ENCODE peak calls at places on chromosomes 5 and 9, in seven cellular contexts. One of them, this sample, is unnamed.

GRCh38 chr5:116703923-116704322 is 129.3 kb upstream of the SEMA6A start:
- DNase-seq in activated CD8-positive, alpha-beta T cell treated with anti-CD3 and anti-CD28 coated beads for 36 hours: no peak
- DNase-seq in mesendoderm: peak
- DNase-seq in NCI-H1092 treated with DMSO at 0.1 percent for 48 hours: no peak
- DNase-seq in RPMI7951: no peak
- DNase-seq in fibroblast of mammary gland: no peak
- DNase-seq in left cardiac atrium: no peak
- DNase-seq in this sample: no peak

GRCh38 chr5:160092960-160093701 is 26.1 kb downstream of the PWWP2A start:
- DNase-seq in activated CD8-positive, alpha-beta T cell treated with anti-CD3 and anti-CD28 coated beads for 36 hours: no peak
- DNase-seq in mesendoderm: no peak
- DNase-seq in NCI-H1092 treated with DMSO at 0.1 percent for 48 hours: no peak
- DNase-seq in RPMI7951: no peak
- DNase-seq in fibroblast of mammary gland: no peak
- DNase-seq in left cardiac atrium: no peak
- DNase-seq in this sample: no peak

GRCh38 chr9:91681461-91682305 is 258.1 kb upstream of the NFIL3 start:
- DNase-seq in activated CD8-positive, alpha-beta T cell treated with anti-CD3 and anti-CD28 coated beads for 36 hours: peak
- DNase-seq in mesendoderm: peak
- DNase-seq in NCI-H1092 treated with DMSO at 0.1 percent for 48 hours: peak
- DNase-seq in RPMI7951: peak
- DNase-seq in fibroblast of mammary gland: peak
- DNase-seq in left cardiac atrium: peak
- DNase-seq in this sample: peak

GRCh38 chr9:118230319-118230718 is 526.1 kb downstream of the TLR4 start:
- DNase-seq in activated CD8-positive, alpha-beta T cell treated with anti-CD3 and anti-CD28 coated beads for 36 hours: no peak
- DNase-seq in mesendoderm: peak
- DNase-seq in NCI-H1092 treated with DMSO at 0.1 percent for 48 hours: no peak
- DNase-seq in RPMI7951: peak
- DNase-seq in fibroblast of mammary gland: peak
- DNase-seq in left cardiac atrium: no peak
- DNase-seq in this sample: no peak

GRCh38 chr5:108753331-108753730 is 5.6 kb downstream of the FER start:
- DNase-seq in activated CD8-positive, alpha-beta T cell treated with anti-CD3 and anti-CD28 coated beads for 36 hours: no peak
- DNase-seq in mesendoderm: no peak
- DNase-seq in NCI-H1092 treated with DMSO at 0.1 percent for 48 hours: no peak
- DNase-seq in RPMI7951: peak
- DNase-seq in fibroblast of mammary gland: peak
- DNase-seq in left cardiac atrium: no peak
- DNase-seq in this sample: no peak

GRCh38 chr9:37582548-37583157 is 6.5 kb upstream of the FBXO10 start:
- DNase-seq in activated CD8-positive, alpha-beta T cell treated with anti-CD3 and anti-CD28 coated beads for 36 hours: no peak
- DNase-seq in mesendoderm: peak
- DNase-seq in NCI-H1092 treated with DMSO at 0.1 percent for 48 hours: peak
- DNase-seq in RPMI7951: peak
- DNase-seq in fibroblast of mammary gland: peak
- DNase-seq in left cardiac atrium: no peak
- DNase-seq in this sample: no peak

GRCh38 chr9:115164511-115164974 is 46.6 kb upstream of the TNC start:
- DNase-seq in activated CD8-positive, alpha-beta T cell treated with anti-CD3 and anti-CD28 coated beads for 36 hours: no peak
- DNase-seq in mesendoderm: peak
- DNase-seq in NCI-H1092 treated with DMSO at 0.1 percent for 48 hours: no peak
- DNase-seq in RPMI7951: peak
- DNase-seq in fibroblast of mammary gland: peak
- DNase-seq in left cardiac atrium: peak
- DNase-seq in this sample: no peak

GRCh38 chr5:76818844-76819831 is at the start of gene F2RL1:
- DNase-seq in activated CD8-positive, alpha-beta T cell treated with anti-CD3 and anti-CD28 coated beads for 36 hours: peak
- DNase-seq in mesendoderm: peak
- DNase-seq in NCI-H1092 treated with DMSO at 0.1 percent for 48 hours: no peak
- DNase-seq in RPMI7951: peak
- DNase-seq in fibroblast of mammary gland: peak
- DNase-seq in left cardiac atrium: peak
- DNase-seq in this sample: peak

GRCh38 chr5:84088996-84089395 is 295.7 kb downstream of the EDIL3 start:
- DNase-seq in activated CD8-positive, alpha-beta T cell treated with anti-CD3 and anti-CD28 coated beads for 36 hours: no peak
- DNase-seq in mesendoderm: peak
- DNase-seq in NCI-H1092 treated with DMSO at 0.1 percent for 48 hours: no peak
- DNase-seq in RPMI7951: peak
- DNase-seq in fibroblast of mammary gland: peak
- DNase-seq in left cardiac atrium: no peak
- DNase-seq in this sample: no peak

GRCh38 chr9:136485651-136486050 is 2.8 kb upstream of the SEC16A start:
- DNase-seq in activated CD8-positive, alpha-beta T cell treated with anti-CD3 and anti-CD28 coated beads for 36 hours: no peak
- DNase-seq in mesendoderm: no peak
- DNase-seq in NCI-H1092 treated with DMSO at 0.1 percent for 48 hours: no peak
- DNase-seq in RPMI7951: no peak
- DNase-seq in fibroblast of mammary gland: no peak
- DNase-seq in left cardiac atrium: no peak
- DNase-seq in this sample: no peak

GRCh38 chr9:116605904-116606341 is 81.2 kb upstream of the TRIM32 start:
- DNase-seq in activated CD8-positive, alpha-beta T cell treated with anti-CD3 and anti-CD28 coated beads for 36 hours: no peak
- DNase-seq in mesendoderm: no peak
- DNase-seq in NCI-H1092 treated with DMSO at 0.1 percent for 48 hours: no peak
- DNase-seq in RPMI7951: no peak
- DNase-seq in fibroblast of mammary gland: peak
- DNase-seq in left cardiac atrium: peak
- DNase-seq in this sample: no peak

GRCh38 chr5:149212203-149212951 is 59.3 kb upstream of the AFAP1L1 start:
- DNase-seq in activated CD8-positive, alpha-beta T cell treated with anti-CD3 and anti-CD28 coated beads for 36 hours: no peak
- DNase-seq in mesendoderm: no peak
- DNase-seq in NCI-H1092 treated with DMSO at 0.1 percent for 48 hours: no peak
- DNase-seq in RPMI7951: peak
- DNase-seq in fibroblast of mammary gland: peak
- DNase-seq in left cardiac atrium: no peak
- DNase-seq in this sample: no peak

GRCh38 chr5:89374144-89374784 is 491.3 kb upstream of the MEF2C start:
- DNase-seq in activated CD8-positive, alpha-beta T cell treated with anti-CD3 and anti-CD28 coated beads for 36 hours: no peak
- DNase-seq in mesendoderm: no peak
- DNase-seq in NCI-H1092 treated with DMSO at 0.1 percent for 48 hours: peak
- DNase-seq in RPMI7951: no peak
- DNase-seq in fibroblast of mammary gland: no peak
- DNase-seq in left cardiac atrium: no peak
- DNase-seq in this sample: no peak

GRCh38 chr9:19816769-19817168 is 27.9 kb upstream of the SLC24A2 start:
- DNase-seq in activated CD8-positive, alpha-beta T cell treated with anti-CD3 and anti-CD28 coated beads for 36 hours: no peak
- DNase-seq in mesendoderm: no peak
- DNase-seq in NCI-H1092 treated with DMSO at 0.1 percent for 48 hours: no peak
- DNase-seq in RPMI7951: no peak
- DNase-seq in fibroblast of mammary gland: no peak
- DNase-seq in left cardiac atrium: no peak
- DNase-seq in this sample: no peak

GRCh38 chr5:13771011-13771571 is 173.4 kb downstream of the DNAH5 start:
- DNase-seq in activated CD8-positive, alpha-beta T cell treated with anti-CD3 and anti-CD28 coated beads for 36 hours: no peak
- DNase-seq in mesendoderm: no peak
- DNase-seq in NCI-H1092 treated with DMSO at 0.1 percent for 48 hours: no peak
- DNase-seq in RPMI7951: peak
- DNase-seq in fibroblast of mammary gland: peak
- DNase-seq in left cardiac atrium: no peak
- DNase-seq in this sample: no peak

GRCh38 chr9:3809724-3810123 is 283.9 kb upstream of the RFX3 start:
- DNase-seq in activated CD8-positive, alpha-beta T cell treated with anti-CD3 and anti-CD28 coated beads for 36 hours: no peak
- DNase-seq in mesendoderm: no peak
- DNase-seq in NCI-H1092 treated with DMSO at 0.1 percent for 48 hours: no peak
- DNase-seq in RPMI7951: peak
- DNase-seq in fibroblast of mammary gland: peak
- DNase-seq in left cardiac atrium: no peak
- DNase-seq in this sample: no peak

GRCh38 chr9:71819115-71819739 is 50.9 kb upstream of the CEMIP2 start:
- DNase-seq in activated CD8-positive, alpha-beta T cell treated with anti-CD3 and anti-CD28 coated beads for 36 hours: peak
- DNase-seq in mesendoderm: no peak
- DNase-seq in NCI-H1092 treated with DMSO at 0.1 percent for 48 hours: peak
- DNase-seq in RPMI7951: peak
- DNase-seq in fibroblast of mammary gland: peak
- DNase-seq in left cardiac atrium: peak
- DNase-seq in this sample: peak

GRCh38 chr5:179227578-179228311 is 117.5 kb downstream of the ADAMTS2 start:
- DNase-seq in activated CD8-positive, alpha-beta T cell treated with anti-CD3 and anti-CD28 coated beads for 36 hours: no peak
- DNase-seq in mesendoderm: peak
- DNase-seq in NCI-H1092 treated with DMSO at 0.1 percent for 48 hours: no peak
- DNase-seq in RPMI7951: no peak
- DNase-seq in fibroblast of mammary gland: no peak
- DNase-seq in left cardiac atrium: peak
- DNase-seq in this sample: no peak

GRCh38 chr9:137128158-137129088 is 10.5 kb upstream of the GRIN1 start:
- DNase-seq in activated CD8-positive, alpha-beta T cell treated with anti-CD3 and anti-CD28 coated beads for 36 hours: peak
- DNase-seq in mesendoderm: no peak
- DNase-seq in NCI-H1092 treated with DMSO at 0.1 percent for 48 hours: no peak
- DNase-seq in RPMI7951: no peak
- DNase-seq in fibroblast of mammary gland: no peak
- DNase-seq in left cardiac atrium: no peak
- DNase-seq in this sample: no peak

GRCh38 chr5:54718647-54719046 is 201.1 kb downstream of the SNX18 start:
- DNase-seq in activated CD8-positive, alpha-beta T cell treated with anti-CD3 and anti-CD28 coated beads for 36 hours: no peak
- DNase-seq in mesendoderm: peak
- DNase-seq in NCI-H1092 treated with DMSO at 0.1 percent for 48 hours: no peak
- DNase-seq in RPMI7951: peak
- DNase-seq in fibroblast of mammary gland: peak
- DNase-seq in left cardiac atrium: peak
- DNase-seq in this sample: no peak

GRCh38 chr9:114002271-114002985 is 75.7 kb downstream of the AMBP start:
- DNase-seq in activated CD8-positive, alpha-beta T cell treated with anti-CD3 and anti-CD28 coated beads for 36 hours: no peak
- DNase-seq in mesendoderm: no peak
- DNase-seq in NCI-H1092 treated with DMSO at 0.1 percent for 48 hours: no peak
- DNase-seq in RPMI7951: no peak
- DNase-seq in fibroblast of mammary gland: no peak
- DNase-seq in left cardiac atrium: no peak
- DNase-seq in this sample: no peak

GRCh38 chr5:172086312-172086975 is 80.0 kb upstream of the FBXW11 start:
- DNase-seq in activated CD8-positive, alpha-beta T cell treated with anti-CD3 and anti-CD28 coated beads for 36 hours: no peak
- DNase-seq in mesendoderm: peak
- DNase-seq in NCI-H1092 treated with DMSO at 0.1 percent for 48 hours: no peak
- DNase-seq in RPMI7951: no peak
- DNase-seq in fibroblast of mammary gland: no peak
- DNase-seq in left cardiac atrium: no peak
- DNase-seq in this sample: no peak

GRCh38 chr9:97632406-97632991 is 669 bp downstream of the TSTD2 start:
- DNase-seq in activated CD8-positive, alpha-beta T cell treated with anti-CD3 and anti-CD28 coated beads for 36 hours: peak
- DNase-seq in mesendoderm: peak
- DNase-seq in NCI-H1092 treated with DMSO at 0.1 percent for 48 hours: peak
- DNase-seq in RPMI7951: peak
- DNase-seq in fibroblast of mammary gland: peak
- DNase-seq in left cardiac atrium: peak
- DNase-seq in this sample: no peak

GRCh38 chr9:34508463-34508862 is 14.3 kb downstream of the ENHO start:
- DNase-seq in activated CD8-positive, alpha-beta T cell treated with anti-CD3 and anti-CD28 coated beads for 36 hours: no peak
- DNase-seq in mesendoderm: no peak
- DNase-seq in NCI-H1092 treated with DMSO at 0.1 percent for 48 hours: no peak
- DNase-seq in RPMI7951: no peak
- DNase-seq in fibroblast of mammary gland: no peak
- DNase-seq in left cardiac atrium: no peak
- DNase-seq in this sample: no peak

GRCh38 chr9:88310310-88310980 is 77.8 kb upstream of the SPIN1 start:
- DNase-seq in activated CD8-positive, alpha-beta T cell treated with anti-CD3 and anti-CD28 coated beads for 36 hours: no peak
- DNase-seq in mesendoderm: peak
- DNase-seq in NCI-H1092 treated with DMSO at 0.1 percent for 48 hours: no peak
- DNase-seq in RPMI7951: peak
- DNase-seq in fibroblast of mammary gland: no peak
- DNase-seq in left cardiac atrium: no peak
- DNase-seq in this sample: no peak

GRCh38 chr5:142175461-142176142 is 67.0 kb downstream of the NDFIP1 start:
- DNase-seq in activated CD8-positive, alpha-beta T cell treated with anti-CD3 and anti-CD28 coated beads for 36 hours: no peak
- DNase-seq in mesendoderm: peak
- DNase-seq in NCI-H1092 treated with DMSO at 0.1 percent for 48 hours: no peak
- DNase-seq in RPMI7951: no peak
- DNase-seq in fibroblast of mammary gland: no peak
- DNase-seq in left cardiac atrium: no peak
- DNase-seq in this sample: no peak

GRCh38 chr9:127887792-127888191 is 10.3 kb upstream of the AK1 start:
- DNase-seq in activated CD8-positive, alpha-beta T cell treated with anti-CD3 and anti-CD28 coated beads for 36 hours: no peak
- DNase-seq in mesendoderm: no peak
- DNase-seq in NCI-H1092 treated with DMSO at 0.1 percent for 48 hours: no peak
- DNase-seq in RPMI7951: no peak
- DNase-seq in fibroblast of mammary gland: no peak
- DNase-seq in left cardiac atrium: no peak
- DNase-seq in this sample: no peak

GRCh38 chr9:88535932-88536324 is 950 bp downstream of the NXNL2 start:
- DNase-seq in activated CD8-positive, alpha-beta T cell treated with anti-CD3 and anti-CD28 coated beads for 36 hours: no peak
- DNase-seq in mesendoderm: no peak
- DNase-seq in NCI-H1092 treated with DMSO at 0.1 percent for 48 hours: no peak
- DNase-seq in RPMI7951: peak
- DNase-seq in fibroblast of mammary gland: peak
- DNase-seq in left cardiac atrium: peak
- DNase-seq in this sample: no peak

GRCh38 chr5:19044931-19045695 is 942.9 kb downstream of the CDH18 start:
- DNase-seq in activated CD8-positive, alpha-beta T cell treated with anti-CD3 and anti-CD28 coated beads for 36 hours: no peak
- DNase-seq in mesendoderm: peak
- DNase-seq in NCI-H1092 treated with DMSO at 0.1 percent for 48 hours: no peak
- DNase-seq in RPMI7951: no peak
- DNase-seq in fibroblast of mammary gland: no peak
- DNase-seq in left cardiac atrium: no peak
- DNase-seq in this sample: no peak

GRCh38 chr5:58410441-58410840 is 49.4 kb downstream of the PLK2 start:
- DNase-seq in activated CD8-positive, alpha-beta T cell treated with anti-CD3 and anti-CD28 coated beads for 36 hours: no peak
- DNase-seq in mesendoderm: peak
- DNase-seq in NCI-H1092 treated with DMSO at 0.1 percent for 48 hours: no peak
- DNase-seq in RPMI7951: peak
- DNase-seq in fibroblast of mammary gland: peak
- DNase-seq in left cardiac atrium: no peak
- DNase-seq in this sample: no peak

GRCh38 chr5:34660444-34660843 is 4.3 kb downstream of the RAI14 start:
- DNase-seq in activated CD8-positive, alpha-beta T cell treated with anti-CD3 and anti-CD28 coated beads for 36 hours: no peak
- DNase-seq in mesendoderm: no peak
- DNase-seq in NCI-H1092 treated with DMSO at 0.1 percent for 48 hours: no peak
- DNase-seq in RPMI7951: peak
- DNase-seq in fibroblast of mammary gland: peak
- DNase-seq in left cardiac atrium: no peak
- DNase-seq in this sample: no peak

GRCh38 chr5:82182662-82183061 is 95.5 kb downstream of the RPS23 start:
- DNase-seq in activated CD8-positive, alpha-beta T cell treated with anti-CD3 and anti-CD28 coated beads for 36 hours: no peak
- DNase-seq in mesendoderm: no peak
- DNase-seq in NCI-H1092 treated with DMSO at 0.1 percent for 48 hours: no peak
- DNase-seq in RPMI7951: no peak
- DNase-seq in fibroblast of mammary gland: no peak
- DNase-seq in left cardiac atrium: no peak
- DNase-seq in this sample: no peak

GRCh38 chr9:120892177-120892747 is 15.3 kb upstream of the PHF19 start:
- DNase-seq in activated CD8-positive, alpha-beta T cell treated with anti-CD3 and anti-CD28 coated beads for 36 hours: peak
- DNase-seq in mesendoderm: no peak
- DNase-seq in NCI-H1092 treated with DMSO at 0.1 percent for 48 hours: peak
- DNase-seq in RPMI7951: no peak
- DNase-seq in fibroblast of mammary gland: no peak
- DNase-seq in left cardiac atrium: no peak
- DNase-seq in this sample: no peak

GRCh38 chr5:176188506-176189193 is 49.6 kb upstream of the SIMC1 start:
- DNase-seq in activated CD8-positive, alpha-beta T cell treated with anti-CD3 and anti-CD28 coated beads for 36 hours: no peak
- DNase-seq in mesendoderm: no peak
- DNase-seq in NCI-H1092 treated with DMSO at 0.1 percent for 48 hours: no peak
- DNase-seq in RPMI7951: no peak
- DNase-seq in fibroblast of mammary gland: no peak
- DNase-seq in left cardiac atrium: no peak
- DNase-seq in this sample: no peak

GRCh38 chr5:176364765-176365662 is at the start of gene ARL10:
- DNase-seq in activated CD8-positive, alpha-beta T cell treated with anti-CD3 and anti-CD28 coated beads for 36 hours: peak
- DNase-seq in mesendoderm: peak
- DNase-seq in NCI-H1092 treated with DMSO at 0.1 percent for 48 hours: peak
- DNase-seq in RPMI7951: no peak
- DNase-seq in fibroblast of mammary gland: peak
- DNase-seq in left cardiac atrium: peak
- DNase-seq in this sample: peak

GRCh38 chr5:6454628-6455053 is 6.0 kb downstream of the UBE2QL1 start:
- DNase-seq in activated CD8-positive, alpha-beta T cell treated with anti-CD3 and anti-CD28 coated beads for 36 hours: no peak
- DNase-seq in mesendoderm: no peak
- DNase-seq in NCI-H1092 treated with DMSO at 0.1 percent for 48 hours: no peak
- DNase-seq in RPMI7951: peak
- DNase-seq in fibroblast of mammary gland: no peak
- DNase-seq in left cardiac atrium: peak
- DNase-seq in this sample: no peak

GRCh38 chr5:56496581-56497063 is 263.5 kb upstream of the ANKRD55 start:
- DNase-seq in activated CD8-positive, alpha-beta T cell treated with anti-CD3 and anti-CD28 coated beads for 36 hours: no peak
- DNase-seq in mesendoderm: no peak
- DNase-seq in NCI-H1092 treated with DMSO at 0.1 percent for 48 hours: peak
- DNase-seq in RPMI7951: no peak
- DNase-seq in fibroblast of mammary gland: no peak
- DNase-seq in left cardiac atrium: no peak
- DNase-seq in this sample: no peak

This sample was measured in naive thymus-derived CD8-positive, alpha-beta T cell.